ENCODE peak calls at places on chromosomes 3 and 15, in eight cellular contexts. D is nephron progenitor cell, J is HL-60, N is lung, M is mesothelial cell of epicardium, G is endothelial cell, I is A673, T is choroid plexus epithelial cell. P is an unnamed sample.

GRCh38 chr15:47434641-47435040 is 282.7 kb upstream of the SEMA6D start:
- DNase-seq in G (no peak), J (no peak), M (no peak), N (no peak), D (no peak), T (no peak), I (no peak), P (no peak)

GRCh38 chr3:134917631-134918030 is 122.6 kb downstream of the EPHB1 start:
- DNase-seq in J (no peak), N (no peak), T (no peak), I (no peak), G (no peak), M (no peak), D (no peak), P (no peak)

GRCh38 chr3:149655826-149656599 is 1.8 kb downstream of the WWTR1 start:
- DNase-seq in T (no peak), G (no peak), D (no peak), N (no peak), I (no peak), M (no peak), J (no peak), P (no peak)

GRCh38 chr15:66252411-66253295 is 897 bp downstream of the MEGF11 start:
- DNase-seq in I (peak), T (peak), N (peak), M (peak), J (no peak), D (peak), G (peak), P (peak)

GRCh38 chr3:76570436-76571057 is 469.4 kb upstream of the ROBO2 start:
- DNase-seq in I (peak), J (peak), T (peak), N (no peak), G (no peak), D (no peak), M (no peak), P (peak)

GRCh38 chr3:87006844-87007439 is 16.0 kb upstream of the VGLL3 start:
- DNase-seq in J (no peak), D (no peak), N (no peak), I (peak), M (no peak), G (no peak), T (peak), P (no peak)

GRCh38 chr3:141523615-141524375 is 37.0 kb downstream of the RASA2 start:
- DNase-seq in M (no peak), N (no peak), T (no peak), G (no peak), J (no peak), I (no peak), D (no peak), P (no peak)

GRCh38 chr3:169283902-169284451 is 379.5 kb downstream of the MECOM start:
- DNase-seq in D (no peak), I (no peak), M (no peak), N (no peak), T (no peak), G (no peak), J (no peak), P (no peak)

GRCh38 chr15:49282366-49282765 is 112.3 kb downstream of the GALK2 start:
- DNase-seq in I (no peak), D (no peak), N (no peak), J (no peak), T (peak), G (no peak), M (no peak), P (no peak)

GRCh38 chr15:94375997-94376396 is 144.6 kb downstream of the MCTP2 start:
- DNase-seq in G (peak), J (no peak), N (no peak), M (no peak), I (no peak), T (no peak), D (no peak), P (no peak)
- TF ChIP-seq CTCF in G (no peak), J (no peak), N (no peak), M (no peak), I (peak), T (no peak), D (peak), P (no peak)

GRCh38 chr3:12556723-12557471 is at the start of gene MKRN2:
- DNase-seq in M (peak), D (peak), N (peak), I (peak), T (peak), J (peak), G (peak), P (peak)
- TF ChIP-seq CTCF in M (no peak), D (no peak), N (no peak), I (no peak), T (no peak), J (no peak), G (no peak), P (no peak)

GRCh38 chr3:44416031-44417030 is 61.1 kb downstream of the ZNF445 start:
- DNase-seq in T (no peak), M (no peak), N (peak), J (no peak), I (no peak), G (no peak), D (no peak), P (no peak)

GRCh38 chr3:44419159-44419922 is 58.1 kb downstream of the ZNF445 start:
- DNase-seq in N (no peak), T (no peak), I (no peak), M (no peak), G (no peak), J (no peak), D (no peak), P (no peak)

GRCh38 chr3:44419923-44420650 is 57.4 kb downstream of the ZNF445 start:
- DNase-seq in T (no peak), I (no peak), N (no peak), D (no peak), J (no peak), G (no peak), M (no peak), P (no peak)

GRCh38 chr3:44420676-44421075 is 56.8 kb downstream of the ZNF445 start:
- DNase-seq in J (no peak), M (no peak), G (no peak), T (no peak), I (no peak), N (no peak), D (no peak), P (no peak)

DNA sequence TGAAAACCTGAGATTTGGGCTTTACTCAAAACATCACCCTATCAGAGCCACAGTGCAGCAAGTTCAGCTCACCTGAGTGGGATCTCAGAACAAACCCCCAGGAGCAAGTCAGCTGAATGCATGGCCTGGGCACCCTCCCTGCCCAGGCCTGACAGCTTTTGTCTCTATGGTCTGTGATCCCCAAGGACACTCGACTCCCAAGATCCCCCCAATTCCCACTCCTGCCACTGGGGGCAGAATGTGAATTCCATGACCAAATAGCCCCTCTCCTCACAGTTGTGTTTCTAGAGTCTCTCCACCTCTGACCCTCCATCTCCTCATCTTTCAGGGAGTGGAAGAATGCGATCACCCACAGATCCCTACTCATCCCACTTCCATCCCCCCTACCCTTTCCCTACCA is 58.9 kb downstream of the ZNF445 start:
- DNase-seq in J (no peak), I (no peak), D (no peak), M (no peak), G (peak), N (no peak), T (no peak), P (no peak)
- TF ChIP-seq CTCF in J (no peak), I (peak), D (peak), M (peak), G (peak), N (no peak), T (peak), P (no peak)

DNA sequence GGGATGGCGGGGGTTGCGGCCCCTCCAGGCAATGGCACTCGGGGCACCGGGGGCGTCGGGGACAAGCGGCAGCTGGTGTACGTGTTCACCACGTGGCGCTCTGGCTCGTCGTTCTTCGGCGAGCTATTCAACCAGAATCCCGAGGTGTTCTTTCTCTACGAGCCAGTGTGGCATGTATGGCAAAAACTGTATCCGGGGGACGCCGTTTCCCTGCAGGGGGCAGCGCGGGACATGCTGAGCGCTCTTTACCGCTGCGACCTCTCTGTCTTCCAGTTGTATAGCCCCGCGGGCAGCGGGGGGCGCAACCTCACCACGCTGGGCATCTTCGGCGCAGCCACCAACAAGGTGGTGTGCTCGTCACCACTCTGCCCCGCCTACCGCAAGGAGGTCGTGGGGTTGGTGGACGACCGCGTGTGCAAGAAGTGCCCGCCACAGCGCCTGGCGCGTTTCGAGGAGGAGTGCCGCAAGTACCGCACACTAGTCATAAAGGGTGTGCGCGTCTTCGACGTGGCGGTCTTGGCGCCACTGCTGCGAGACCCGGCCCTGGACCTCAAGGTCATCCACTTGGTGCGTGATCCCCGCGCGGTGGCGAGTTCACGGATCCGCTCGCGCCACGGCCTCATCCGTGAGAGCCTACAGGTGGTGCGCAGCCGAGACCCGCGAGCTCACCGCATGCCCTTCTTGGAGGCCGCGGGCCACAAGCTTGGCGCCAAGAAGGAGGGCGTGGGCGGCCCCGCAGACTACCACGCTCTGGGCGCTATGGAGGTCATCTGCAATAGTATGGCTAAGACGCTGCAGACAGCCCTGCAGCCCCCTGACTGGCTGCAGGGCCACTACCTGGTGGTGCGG is 1.9 kb downstream of the CHST2 start:
- DNase-seq in M (no peak), N (peak), D (peak), J (no peak), T (peak), I (peak), G (peak), P (peak)
- TF ChIP-seq CTCF in M (no peak), N (peak), D (peak), J (peak), T (peak), I (peak), G (peak), P (peak)

DNA sequence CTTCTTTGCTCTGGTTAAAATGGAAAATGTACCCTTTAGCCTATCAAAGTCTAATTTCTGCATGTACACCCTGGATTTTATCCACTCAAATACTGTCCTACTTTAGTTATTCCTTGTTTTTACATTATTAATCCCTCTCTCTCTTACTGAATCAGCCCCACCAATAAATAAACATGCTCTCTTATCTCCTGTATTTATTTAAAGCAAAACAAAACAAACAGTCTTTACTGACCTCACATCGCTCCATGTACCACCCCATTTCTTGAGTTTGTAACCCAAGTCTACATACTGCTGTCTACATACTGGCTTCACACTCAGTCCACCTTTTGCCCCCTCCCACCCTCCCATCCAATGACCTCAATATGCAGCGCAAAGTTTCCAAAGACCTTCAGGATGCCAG is 113.3 kb upstream of the RORA start:
- DNase-seq in G (no peak), I (no peak), M (no peak), N (no peak), T (no peak), D (no peak), J (no peak), P (no peak)
- TF ChIP-seq CTCF in G (no peak), I (no peak), M (no peak), N (no peak), T (no peak), D (no peak), J (no peak), P (no peak)

GRCh38 chr15:75785771-75786563 is 57.3 kb upstream of the UBE2Q2 start:
- DNase-seq in N (no peak), J (no peak), I (peak), M (no peak), T (peak), G (peak), D (peak), P (no peak)
- TF ChIP-seq CTCF in N (no peak), J (no peak), I (peak), M (no peak), T (peak), G (no peak), D (peak), P (no peak)

GRCh38 chr3:17422636-17423035 is 319.8 kb downstream of the TBC1D5 start:
- DNase-seq in J (no peak), N (no peak), G (no peak), M (no peak), I (no peak), T (no peak), D (no peak), P (no peak)

GRCh38 chr3:17424137-17424536 is 318.3 kb downstream of the TBC1D5 start:
- DNase-seq in N (no peak), M (no peak), J (no peak), I (no peak), D (no peak), G (no peak), T (no peak), P (peak)

DNA sequence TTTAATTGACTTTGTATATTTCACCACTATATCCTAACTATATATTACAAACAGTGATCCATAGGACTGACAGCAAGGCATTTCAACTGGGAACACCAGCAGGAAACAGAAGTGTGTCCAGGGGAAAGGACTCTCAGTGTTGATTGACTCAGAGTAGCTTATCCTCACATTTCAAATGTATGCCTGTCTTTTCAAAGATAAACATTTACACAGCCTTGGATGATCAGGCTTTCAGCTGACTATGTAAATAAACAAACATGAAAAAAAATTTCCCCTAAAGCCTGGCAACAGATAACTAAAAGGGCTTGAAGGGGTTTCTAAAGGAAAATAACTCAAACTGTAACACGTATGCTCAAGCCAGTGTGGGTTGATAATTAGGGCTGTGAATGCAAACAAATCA is 321.8 kb downstream of the TBC1D5 start:
- DNase-seq in N (no peak), T (peak), J (no peak), I (no peak), G (no peak), D (no peak), M (no peak), P (no peak)
- TF ChIP-seq CTCF in N (no peak), T (no peak), J (no peak), I (no peak), G (no peak), D (no peak), M (no peak), P (no peak)

GRCh38 chr3:137304313-137305056 is 346.7 kb downstream of the IL20RB start:
- DNase-seq in T (no peak), M (no peak), D (peak), I (no peak), N (no peak), G (no peak), J (no peak), P (no peak)
- TF ChIP-seq CTCF in T (no peak), M (no peak), D (no peak), I (peak), N (no peak), G (no peak), J (no peak), P (no peak)

P was measured in GM10248.